ENCODE peak calls at places on chromosomes 16 and 17, in seven cellular contexts. G is AG04450, B is tibial nerve, U is sigmoid colon, C is mammary epithelial cell, Y is WERI-Rb-1, H is lung. I is an unnamed sample.

GRCh38 chr17:980406-981291 is 1.1 kb upstream of the NXN start:
- DNase-seq in U (peak; percentile 93), C (peak; percentile 73), G (no peak), H (peak; percentile 80), Y (peak; percentile 77), B (peak; percentile 56), I (peak; percentile 70)

GRCh38 chr16:74748042-74748709 is 26.4 kb downstream of the FA2H start:
- DNase-seq in H (no peak), C (no peak), B (no peak), G (no peak), Y (no peak), U (no peak), I (no peak)

GRCh38 chr16:12087901-12088364 is 111.4 kb downstream of the SNX29 start:
- DNase-seq in H (no peak), B (no peak), U (peak; percentile 46), C (no peak), G (no peak), Y (peak; percentile 70), I (peak; percentile 50)

GRCh38 chr16:74867281-74867849 is 92.7 kb upstream of the FA2H start:
- DNase-seq in B (no peak), G (no peak), C (no peak), H (no peak), Y (no peak), U (no peak), I (no peak)

GRCh38 chr16:70746040-70746707 is 54.8 kb downstream of the VAC14 start:
- DNase-seq in U (peak; percentile 94), H (peak; percentile 84), C (peak; percentile 69), Y (no peak), B (no peak), G (no peak), I (peak; percentile 70)

GRCh38 chr17:6402258-6402657 is 32.7 kb downstream of the AIPL1 start:
- DNase-seq in Y (no peak), B (no peak), C (no peak), U (no peak), G (no peak), H (no peak), I (no peak)

GRCh38 chr17:49213399-49213798 is 2.9 kb downstream of the ABI3 start:
- DNase-seq in H (no peak), C (no peak), G (no peak), Y (no peak), U (no peak), B (no peak), I (no peak)

GRCh38 chr17:37847811-37848331 is 76.3 kb upstream of the TBC1D3K start:
- DNase-seq in B (no peak), G (no peak), U (no peak), Y (no peak), H (no peak), C (peak; percentile 56), I (no peak)

GRCh38 chr17:27158390-27158789 is 135.5 kb upstream of the WSB1 start:
- DNase-seq in B (no peak), U (no peak), G (no peak), C (no peak), Y (no peak), H (no peak), I (no peak)

GRCh38 chr17:35660902-35661301 is 70.5 kb upstream of the RASL10B start:
- DNase-seq in B (no peak), H (no peak), U (no peak), Y (peak; percentile 9), G (no peak), C (no peak), I (no peak)

GRCh38 chr16:89729863-89730574 is 8.7 kb downstream of the ZNF276 start:
- DNase-seq in U (no peak), G (no peak), B (no peak), C (no peak), Y (no peak), H (no peak), I (no peak)

GRCh38 chr17:19386974-19387920 is at the start of gene MFAP4:
- DNase-seq in H (no peak), C (no peak), G (peak; percentile 88), Y (peak; percentile 95), B (peak; percentile 56), U (peak; percentile 97), I (no peak)

GRCh38 chr17:73362697-73363096 is 50.9 kb upstream of the CDC42EP4 start:
- DNase-seq in G (no peak), C (no peak), Y (no peak), B (no peak), U (no peak), H (no peak), I (no peak)

GRCh38 chr17:57373756-57374155 is 117.4 kb downstream of the MSI2 start:
- DNase-seq in C (no peak), Y (no peak), H (no peak), G (no peak), U (no peak), B (no peak), I (no peak)

GRCh38 chr16:81809567-81809966 is 30.5 kb downstream of the PLCG2 start:
- DNase-seq in G (no peak), C (no peak), Y (no peak), H (no peak), B (no peak), U (no peak), I (no peak)

DNA sequence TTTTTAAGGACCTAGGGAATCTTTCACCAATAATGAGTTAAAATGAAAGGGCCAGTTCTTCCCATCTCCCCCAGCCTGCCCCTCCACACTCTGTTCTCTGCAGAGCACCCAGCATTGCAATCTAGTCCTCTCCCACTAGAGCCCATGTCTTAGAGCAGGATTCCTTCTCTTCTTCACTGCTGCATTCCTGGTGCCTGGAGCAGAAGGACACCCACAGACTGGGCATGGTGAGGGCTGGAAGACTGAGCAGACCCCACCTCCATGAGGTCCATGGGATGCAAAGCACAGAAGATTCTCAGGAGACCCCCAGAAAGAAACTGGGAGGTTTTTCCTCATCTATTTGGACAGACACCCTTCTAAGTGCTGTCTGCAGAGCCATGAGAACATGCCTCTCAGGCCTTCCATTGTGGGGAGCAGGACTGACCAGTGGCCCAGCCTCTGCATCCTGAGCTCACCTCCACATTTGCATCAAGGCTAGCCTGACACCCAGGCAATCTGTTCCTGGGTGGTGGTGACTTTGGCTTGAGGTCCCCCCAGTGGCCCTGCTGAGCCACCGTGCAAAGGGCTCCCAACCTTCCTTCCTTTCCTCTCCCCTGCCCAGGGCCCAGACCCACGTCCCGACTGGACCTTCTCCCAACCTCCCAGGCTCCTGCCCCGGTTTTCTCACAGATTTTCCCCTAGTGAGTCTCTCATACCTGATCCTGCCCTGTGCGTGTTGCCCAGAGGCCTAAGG is 74.2 kb upstream of the ZNF469 start:
- DNase-seq in B (no peak), C (no peak), G (no peak), U (no peak), H (no peak), Y (no peak), I (no peak)
- TF ChIP-seq CTCF in B (no peak), C (no peak), G (no peak), U (no peak), H (no peak), Y (peak; percentile 25), I (no peak)

GRCh38 chr17:45149037-45149668 is 878 bp downstream of the HEXIM1 start:
- DNase-seq in U (peak; percentile 95), C (peak; percentile 73), Y (peak; percentile 96), H (peak; percentile 84), B (peak; percentile 78), G (no peak), I (peak; percentile 97)

GRCh38 chr17:45147102-45147580 is 1.1 kb upstream of the HEXIM1 start:
- DNase-seq in U (no peak), B (peak; percentile 62), C (no peak), Y (peak; percentile 43), G (no peak), H (peak; percentile 51), I (peak; percentile 76)

GRCh38 chr17:45147581-45148182 is 593 bp upstream of the HEXIM1 start:
- DNase-seq in U (peak; percentile 93), Y (peak; percentile 91), G (peak; percentile 89), C (peak; percentile 89), B (peak; percentile 66), H (peak; percentile 79), I (peak; percentile 81)

GRCh38 chr17:45149669-45150603 is 1.7 kb downstream of the HEXIM1 start:
- DNase-seq in B (peak; percentile 65), U (peak; percentile 90), Y (peak; percentile 66), G (no peak), C (peak; percentile 65), H (peak; percentile 61), I (peak; percentile 58)

GRCh38 chr17:45148183-45149036 is at the start of gene HEXIM1:
- DNase-seq in G (peak; percentile 99), H (peak; percentile 99), Y (peak; percentile 100), B (peak; percentile 98), C (peak; percentile 100), U (peak; percentile 100), I (peak; percentile 100)
- TF ChIP-seq CTCF in G (no peak), H (no peak), Y (no peak), B (no peak), C (no peak), U (no peak), I (no peak)

GRCh38 chr17:32943206-32943605 is 15.3 kb downstream of the TMEM98 start:
- DNase-seq in U (no peak), Y (no peak), B (no peak), C (no peak), H (peak; percentile 56), G (no peak), I (no peak)

GRCh38 chr17:32941419-32942032 is 13.6 kb downstream of the TMEM98 start:
- DNase-seq in Y (no peak), U (no peak), B (no peak), G (no peak), C (no peak), H (no peak), I (no peak)

GRCh38 chr17:32944248-32945020 is 16.5 kb downstream of the TMEM98 start:
- DNase-seq in B (no peak), U (no peak), Y (no peak), G (no peak), H (no peak), C (no peak), I (no peak)

GRCh38 chr17:32943647-32944191 is 15.8 kb downstream of the TMEM98 start:
- DNase-seq in H (peak; percentile 55), Y (no peak), U (peak; percentile 68), B (no peak), G (peak; percentile 38), C (no peak), I (no peak)

GRCh38 chr17:32940706-32941390 is 12.9 kb downstream of the TMEM98 start:
- DNase-seq in B (no peak), C (no peak), Y (no peak), G (no peak), H (no peak), U (no peak), I (no peak)
- TF ChIP-seq CTCF in B (no peak), C (no peak), Y (no peak), G (no peak), H (no peak), U (no peak), I (no peak)

DNA sequence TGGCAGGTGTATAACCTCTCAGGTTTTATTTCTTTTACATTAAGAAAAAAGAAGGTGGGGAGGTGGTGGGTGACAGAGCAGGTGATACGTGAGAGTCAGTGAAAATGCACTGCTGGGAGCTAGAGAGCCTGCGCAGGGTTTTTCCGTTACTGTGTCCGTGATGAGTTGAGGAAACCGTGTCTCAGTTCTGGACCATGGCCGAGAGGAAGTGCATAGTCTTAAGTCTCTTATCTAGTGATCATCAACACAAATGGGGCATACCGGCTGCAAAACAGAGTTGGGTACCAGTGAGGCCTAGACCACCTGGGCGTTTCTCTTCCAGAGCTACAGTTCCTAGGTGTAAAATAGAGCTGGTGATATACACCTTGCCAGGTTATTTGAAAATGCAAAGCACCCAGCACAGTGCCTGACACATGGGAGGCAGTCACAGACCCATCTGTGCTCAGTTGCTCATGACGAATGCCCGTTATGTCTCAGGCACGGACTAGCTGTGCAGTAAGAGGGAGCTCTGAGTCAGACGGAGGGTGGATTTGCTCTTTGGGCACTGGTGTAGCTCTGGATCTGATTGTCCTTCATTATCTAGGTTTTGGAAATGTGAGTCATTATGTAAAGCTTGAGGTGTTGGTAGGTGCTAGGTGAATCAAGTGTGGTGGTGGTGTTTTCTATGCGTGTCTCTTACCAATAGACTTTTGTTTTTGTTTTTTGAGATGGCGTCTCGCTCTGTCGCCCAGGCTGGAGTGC is 60.9 kb downstream of the RPTOR start:
- DNase-seq in U (no peak), H (no peak), G (no peak), C (peak; percentile 90), Y (no peak), B (no peak), I (peak; percentile 50)
- TF ChIP-seq CTCF in U (no peak), H (no peak), G (no peak), C (peak; percentile 14), Y (no peak), B (no peak), I (no peak)